ENCODE peak calls at places on chromosome 6, in nine cellular contexts. One of them, this sample, is unnamed.

GRCh38 chr6:82085701-82086100 is 161.8 kb downstream of the IBTK start:
- DNase-seq in GM23338: peak; percentile 32
- DNase-seq in ACHN: no peak
- DNase-seq in RWPE1: no peak
- DNase-seq in COR-L47: no peak
- DNase-seq in astrocyte of the cerebellum: no peak
- DNase-seq in tibial artery: no peak
- DNase-seq in right cardiac atrium: peak; percentile 62
- DNase-seq in naive thymus-derived CD8-positive, alpha-beta T cell: no peak
- DNase-seq in this sample: peak; percentile 35

GRCh38 chr6:151119823-151120524 is 119.8 kb upstream of the AKAP12 start:
- DNase-seq in RWPE1: no peak
- DNase-seq in astrocyte of the cerebellum: no peak
- DNase-seq in right cardiac atrium: no peak
- DNase-seq in naive thymus-derived CD8-positive, alpha-beta T cell: no peak
- DNase-seq in tibial artery: no peak
- DNase-seq in ACHN: no peak
- DNase-seq in COR-L47: no peak
- DNase-seq in GM23338: no peak
- DNase-seq in this sample: no peak

GRCh38 chr6:110660066-110660655 is 155.1 kb downstream of the CDK19 start:
- DNase-seq in ACHN: no peak
- DNase-seq in naive thymus-derived CD8-positive, alpha-beta T cell: no peak
- DNase-seq in tibial artery: no peak
- DNase-seq in right cardiac atrium: no peak
- DNase-seq in COR-L47: no peak
- DNase-seq in GM23338: no peak
- DNase-seq in RWPE1: no peak
- DNase-seq in astrocyte of the cerebellum: no peak
- DNase-seq in this sample: no peak

GRCh38 chr6:144013486-144013909 is 5.4 kb upstream of the PLAGL1 start:
- DNase-seq in RWPE1: peak; percentile 66
- DNase-seq in GM23338: peak; percentile 93
- DNase-seq in tibial artery: peak; percentile 81
- DNase-seq in naive thymus-derived CD8-positive, alpha-beta T cell: peak; percentile 43
- DNase-seq in right cardiac atrium: peak; percentile 87
- DNase-seq in astrocyte of the cerebellum: peak; percentile 70
- DNase-seq in COR-L47: peak; percentile 52
- DNase-seq in ACHN: peak; percentile 70
- DNase-seq in this sample: peak; percentile 85

GRCh38 chr6:84249724-84250123 is 22.3 kb upstream of the CEP162 start:
- DNase-seq in naive thymus-derived CD8-positive, alpha-beta T cell: no peak
- DNase-seq in astrocyte of the cerebellum: no peak
- DNase-seq in RWPE1: no peak
- DNase-seq in COR-L47: no peak
- DNase-seq in ACHN: no peak
- DNase-seq in GM23338: no peak
- DNase-seq in right cardiac atrium: no peak
- DNase-seq in tibial artery: no peak
- DNase-seq in this sample: peak; percentile 4

GRCh38 chr6:109794201-109794926 is 103.3 kb downstream of the FIG4 start:
- DNase-seq in COR-L47: no peak
- DNase-seq in ACHN: peak; percentile 16
- DNase-seq in tibial artery: no peak
- DNase-seq in naive thymus-derived CD8-positive, alpha-beta T cell: no peak
- DNase-seq in right cardiac atrium: no peak
- DNase-seq in RWPE1: peak; percentile 32
- DNase-seq in GM23338: peak; percentile 20
- DNase-seq in astrocyte of the cerebellum: no peak
- DNase-seq in this sample: no peak

GRCh38 chr6:27547157-27548075 is 74.5 kb upstream of the ZNF184 start:
- DNase-seq in COR-L47: no peak
- DNase-seq in GM23338: peak; percentile 80
- DNase-seq in tibial artery: no peak
- DNase-seq in right cardiac atrium: no peak
- DNase-seq in ACHN: peak; percentile 74
- DNase-seq in astrocyte of the cerebellum: no peak
- DNase-seq in RWPE1: no peak
- DNase-seq in naive thymus-derived CD8-positive, alpha-beta T cell: no peak
- DNase-seq in this sample: peak; percentile 55

GRCh38 chr6:129331450-129332138 is 378.4 kb downstream of the ARHGAP18 start:
- DNase-seq in GM23338: no peak
- DNase-seq in right cardiac atrium: no peak
- DNase-seq in naive thymus-derived CD8-positive, alpha-beta T cell: no peak
- DNase-seq in RWPE1: no peak
- DNase-seq in COR-L47: no peak
- DNase-seq in ACHN: no peak
- DNase-seq in tibial artery: no peak
- DNase-seq in astrocyte of the cerebellum: peak; percentile 15
- DNase-seq in this sample: no peak

GRCh38 chr6:48611332-48611731 is 500.3 kb upstream of the PTCHD4 start:
- DNase-seq in ACHN: no peak
- DNase-seq in naive thymus-derived CD8-positive, alpha-beta T cell: no peak
- DNase-seq in right cardiac atrium: no peak
- DNase-seq in COR-L47: no peak
- DNase-seq in tibial artery: no peak
- DNase-seq in GM23338: no peak
- DNase-seq in RWPE1: no peak
- DNase-seq in astrocyte of the cerebellum: peak; percentile 24
- DNase-seq in this sample: no peak

GRCh38 chr6:16239090-16239797 is 857 bp downstream of the GMPR start:
- DNase-seq in tibial artery: peak; percentile 91
- DNase-seq in GM23338: peak; percentile 48
- DNase-seq in naive thymus-derived CD8-positive, alpha-beta T cell: no peak
- DNase-seq in astrocyte of the cerebellum: no peak
- DNase-seq in COR-L47: peak; percentile 50
- DNase-seq in ACHN: peak; percentile 27
- DNase-seq in RWPE1: peak; percentile 30
- DNase-seq in right cardiac atrium: peak; percentile 89
- DNase-seq in this sample: peak; percentile 92

GRCh38 chr6:167589615-167589940 is 237.1 kb upstream of the AFDN start:
- DNase-seq in astrocyte of the cerebellum: no peak
- DNase-seq in ACHN: no peak
- DNase-seq in naive thymus-derived CD8-positive, alpha-beta T cell: no peak
- DNase-seq in COR-L47: no peak
- DNase-seq in GM23338: no peak
- DNase-seq in tibial artery: no peak
- DNase-seq in RWPE1: no peak
- DNase-seq in right cardiac atrium: no peak
- DNase-seq in this sample: no peak

GRCh38 chr6:47180633-47181032 is 129.1 kb downstream of the TNFRSF21 start:
- DNase-seq in astrocyte of the cerebellum: no peak
- DNase-seq in ACHN: peak; percentile 24
- DNase-seq in tibial artery: no peak
- DNase-seq in GM23338: no peak
- DNase-seq in RWPE1: peak; percentile 67
- DNase-seq in right cardiac atrium: no peak
- DNase-seq in COR-L47: no peak
- DNase-seq in naive thymus-derived CD8-positive, alpha-beta T cell: no peak
- DNase-seq in this sample: peak; percentile 80

This sample was measured in DMS53.